ENCODE peak calls at places on chromosomes 4 and X, in five cellular contexts. One of them, this sample, is unnamed.

GRCh38 chr4:74109894-74110605 is 11.1 kb upstream of the CXCL2 start:
- DNase-seq in NB4: no peak
- DNase-seq in choroid plexus epithelial cell: peak; percentile 75
- DNase-seq in fibroblast of lung: peak; percentile 98
- DNase-seq in psoas muscle: no peak
- DNase-seq in this sample: peak; percentile 85

GRCh38 chrX:65674351-65674893 is 7.0 kb downstream of the MSN start:
- DNase-seq in NB4: no peak
- DNase-seq in psoas muscle: no peak
- DNase-seq in fibroblast of lung: peak; percentile 21
- DNase-seq in choroid plexus epithelial cell: no peak
- DNase-seq in this sample: no peak

GRCh38 chr4:111792592-111792991 is 352.7 kb upstream of the FAM241A start:
- DNase-seq in fibroblast of lung: no peak
- DNase-seq in NB4: no peak
- DNase-seq in psoas muscle: no peak
- DNase-seq in choroid plexus epithelial cell: no peak
- DNase-seq in this sample: no peak

GRCh38 chr4:6472387-6473263 is at the start of gene PPP2R2C:
- DNase-seq in psoas muscle: no peak
- DNase-seq in NB4: no peak
- DNase-seq in fibroblast of lung: no peak
- DNase-seq in choroid plexus epithelial cell: no peak
- DNase-seq in this sample: no peak

GRCh38 chr4:156729416-156729815 is 242.2 kb downstream of the PDGFC start:
- DNase-seq in fibroblast of lung: no peak
- DNase-seq in NB4: no peak
- DNase-seq in choroid plexus epithelial cell: no peak
- DNase-seq in psoas muscle: no peak
- DNase-seq in this sample: no peak

GRCh38 chr4:186957952-186958555 is 234.4 kb upstream of the FAT1 start:
- DNase-seq in fibroblast of lung: peak; percentile 59
- DNase-seq in choroid plexus epithelial cell: peak; percentile 15
- DNase-seq in NB4: no peak
- DNase-seq in psoas muscle: no peak
- DNase-seq in this sample: no peak

GRCh38 chr4:113996599-113997177 is 17.2 kb upstream of the ARSJ start:
- DNase-seq in fibroblast of lung: peak; percentile 55
- DNase-seq in psoas muscle: no peak
- DNase-seq in choroid plexus epithelial cell: no peak
- DNase-seq in NB4: no peak
- DNase-seq in this sample: no peak

GRCh38 chr4:27861381-27861787 is 1000.7 kb downstream of the STIM2 start:
- DNase-seq in NB4: peak; percentile 23
- DNase-seq in psoas muscle: no peak
- DNase-seq in fibroblast of lung: peak; percentile 13
- DNase-seq in choroid plexus epithelial cell: peak; percentile 75
- DNase-seq in this sample: peak; percentile 60

GRCh38 chr4:119627267-119628190 is 1.1 kb downstream of the PDE5A start:
- DNase-seq in NB4: peak; percentile 50
- DNase-seq in fibroblast of lung: peak; percentile 80
- DNase-seq in choroid plexus epithelial cell: peak; percentile 60
- DNase-seq in psoas muscle: peak; percentile 77
- DNase-seq in this sample: peak; percentile 35

GRCh38 chr4:119626420-119626819 is 2.2 kb downstream of the PDE5A start:
- DNase-seq in NB4: no peak
- DNase-seq in psoas muscle: no peak
- DNase-seq in fibroblast of lung: no peak
- DNase-seq in choroid plexus epithelial cell: peak; percentile 41
- DNase-seq in this sample: no peak

GRCh38 chr4:119629142-119629471 is 503 bp upstream of the PDE5A start:
- DNase-seq in fibroblast of lung: no peak
- DNase-seq in choroid plexus epithelial cell: no peak
- DNase-seq in psoas muscle: no peak
- DNase-seq in NB4: no peak
- DNase-seq in this sample: no peak

GRCh38 chr4:119628281-119629141 is at the start of gene PDE5A:
- DNase-seq in psoas muscle: peak; percentile 90
- DNase-seq in choroid plexus epithelial cell: peak; percentile 79
- DNase-seq in NB4: peak; percentile 80
- DNase-seq in fibroblast of lung: peak; percentile 80
- DNase-seq in this sample: peak; percentile 71

GRCh38 chr4:119626943-119627266 is 1.7 kb downstream of the PDE5A start:
- DNase-seq in choroid plexus epithelial cell: no peak
- DNase-seq in fibroblast of lung: no peak
- DNase-seq in NB4: no peak
- DNase-seq in psoas muscle: no peak
- DNase-seq in this sample: no peak
- H3K4me3 ChIP-seq in choroid plexus epithelial cell: peak overlapping the region; percentile 85
- H3K4me3 ChIP-seq in fibroblast of lung: peak overlapping the region; percentile 99
- H3K4me3 ChIP-seq in NB4: peak overlapping the region; percentile 11
- H3K4me3 ChIP-seq in psoas muscle: peak overlapping the region; percentile 92
- H3K4me3 ChIP-seq in this sample: peak overlapping the region; percentile 75

DNA sequence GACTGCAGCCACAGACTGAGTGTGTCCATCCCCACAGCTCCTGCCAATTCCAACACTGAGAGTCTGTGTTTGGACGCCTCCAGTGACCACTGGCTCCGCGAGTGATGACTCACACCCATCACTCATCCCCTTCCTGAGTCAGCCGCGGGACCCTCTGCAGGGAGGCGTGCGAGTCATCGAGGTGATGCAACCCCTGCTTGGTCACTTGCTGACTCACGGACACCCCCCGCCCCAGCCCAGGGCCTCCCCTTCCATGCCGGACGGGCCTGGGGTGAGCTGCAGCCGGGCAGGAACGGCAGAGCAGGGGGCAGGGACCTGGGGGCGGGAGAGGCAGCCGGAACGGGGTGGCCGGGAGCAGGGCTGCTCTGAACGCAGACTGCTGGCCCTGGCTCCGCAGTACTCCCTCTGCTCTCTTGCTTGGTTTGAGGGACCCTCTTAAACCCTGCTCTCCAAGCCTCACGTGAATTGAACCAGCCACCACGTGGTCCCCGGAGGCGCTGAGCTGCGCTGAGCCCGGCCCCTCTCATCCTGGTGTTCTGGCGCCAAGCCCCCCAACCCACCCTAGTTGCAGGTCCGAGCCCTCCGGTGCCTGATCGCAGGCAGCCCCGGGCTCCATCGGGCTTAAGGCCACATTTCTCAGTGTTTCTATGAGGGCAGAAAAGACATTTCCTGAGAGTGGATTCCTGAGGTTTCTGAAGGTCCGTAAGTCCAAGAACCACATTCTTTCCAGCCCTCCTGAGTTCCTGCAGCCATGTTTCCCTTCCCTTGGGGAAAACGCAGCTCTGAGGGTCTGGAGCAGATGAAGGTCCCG is 32.4 kb downstream of the FGFRL1 start:
- DNase-seq in choroid plexus epithelial cell: peak; percentile 99
- DNase-seq in NB4: peak; percentile 100
- DNase-seq in fibroblast of lung: peak; percentile 99
- DNase-seq in psoas muscle: peak; percentile 95
- DNase-seq in this sample: peak; percentile 99
- H3K4me3 ChIP-seq in choroid plexus epithelial cell: no peak overlapping the region
- H3K4me3 ChIP-seq in NB4: no peak overlapping the region
- H3K4me3 ChIP-seq in fibroblast of lung: no peak overlapping the region
- H3K4me3 ChIP-seq in psoas muscle: no peak overlapping the region
- H3K4me3 ChIP-seq in this sample: peak overlapping the region; percentile 7

GRCh38 chr4:163077611-163078010 is 89.1 kb downstream of the NAF1 start:
- DNase-seq in choroid plexus epithelial cell: no peak
- DNase-seq in fibroblast of lung: no peak
- DNase-seq in psoas muscle: no peak
- DNase-seq in NB4: no peak
- DNase-seq in this sample: no peak

GRCh38 chr4:163071308-163071707 is 95.4 kb downstream of the NAF1 start:
- DNase-seq in fibroblast of lung: peak; percentile 20
- DNase-seq in NB4: no peak
- DNase-seq in choroid plexus epithelial cell: peak; percentile 12
- DNase-seq in psoas muscle: no peak
- DNase-seq in this sample: no peak

GRCh38 chr4:163070023-163070422 is 96.7 kb downstream of the NAF1 start:
- DNase-seq in choroid plexus epithelial cell: peak; percentile 20
- DNase-seq in psoas muscle: no peak
- DNase-seq in NB4: no peak
- DNase-seq in fibroblast of lung: peak; percentile 6
- DNase-seq in this sample: no peak

DNA sequence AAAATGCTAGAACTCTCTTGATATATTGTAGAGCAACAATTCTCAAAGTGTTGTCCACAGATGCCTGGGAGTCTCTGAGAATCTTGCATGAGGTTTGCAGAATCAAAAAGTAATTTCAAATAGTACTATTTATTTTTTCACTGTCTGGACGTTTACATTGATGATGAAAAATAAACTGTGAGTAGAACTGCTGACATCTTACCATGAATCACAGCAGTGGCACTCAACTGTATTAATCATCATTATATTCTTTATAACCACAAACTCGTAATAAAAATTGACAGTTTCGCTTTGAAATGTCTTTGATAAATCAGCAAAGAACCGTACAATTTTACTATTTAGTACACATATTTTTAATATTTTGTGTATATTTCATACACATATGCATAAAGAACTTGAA is 94.5 kb downstream of the NAF1 start:
- DNase-seq in psoas muscle: no peak
- DNase-seq in fibroblast of lung: peak; percentile 36
- DNase-seq in choroid plexus epithelial cell: peak; percentile 37
- DNase-seq in NB4: no peak
- DNase-seq in this sample: no peak
- H3K4me3 ChIP-seq in psoas muscle: no peak overlapping the region
- H3K4me3 ChIP-seq in fibroblast of lung: no peak overlapping the region
- H3K4me3 ChIP-seq in choroid plexus epithelial cell: no peak overlapping the region
- H3K4me3 ChIP-seq in NB4: no peak overlapping the region
- H3K4me3 ChIP-seq in this sample: no peak overlapping the region

GRCh38 chr4:688695-689497 is at the start of gene SLC49A3:
- DNase-seq in NB4: no peak
- DNase-seq in psoas muscle: peak; percentile 61
- DNase-seq in choroid plexus epithelial cell: no peak
- DNase-seq in fibroblast of lung: no peak
- DNase-seq in this sample: no peak

GRCh38 chr4:686371-687040 is 2.4 kb downstream of the SLC49A3 start:
- DNase-seq in fibroblast of lung: no peak
- DNase-seq in psoas muscle: peak; percentile 65
- DNase-seq in NB4: no peak
- DNase-seq in choroid plexus epithelial cell: no peak
- DNase-seq in this sample: no peak

GRCh38 chr4:687975-688694 is 816 bp downstream of the SLC49A3 start:
- DNase-seq in NB4: no peak
- DNase-seq in choroid plexus epithelial cell: no peak
- DNase-seq in psoas muscle: peak; percentile 62
- DNase-seq in fibroblast of lung: no peak
- DNase-seq in this sample: no peak

GRCh38 chr4:687048-687974 is 1.6 kb downstream of the SLC49A3 start:
- DNase-seq in fibroblast of lung: peak; percentile 84
- DNase-seq in NB4: peak; percentile 96
- DNase-seq in choroid plexus epithelial cell: peak; percentile 92
- DNase-seq in psoas muscle: peak; percentile 97
- DNase-seq in this sample: peak; percentile 88

DNA sequence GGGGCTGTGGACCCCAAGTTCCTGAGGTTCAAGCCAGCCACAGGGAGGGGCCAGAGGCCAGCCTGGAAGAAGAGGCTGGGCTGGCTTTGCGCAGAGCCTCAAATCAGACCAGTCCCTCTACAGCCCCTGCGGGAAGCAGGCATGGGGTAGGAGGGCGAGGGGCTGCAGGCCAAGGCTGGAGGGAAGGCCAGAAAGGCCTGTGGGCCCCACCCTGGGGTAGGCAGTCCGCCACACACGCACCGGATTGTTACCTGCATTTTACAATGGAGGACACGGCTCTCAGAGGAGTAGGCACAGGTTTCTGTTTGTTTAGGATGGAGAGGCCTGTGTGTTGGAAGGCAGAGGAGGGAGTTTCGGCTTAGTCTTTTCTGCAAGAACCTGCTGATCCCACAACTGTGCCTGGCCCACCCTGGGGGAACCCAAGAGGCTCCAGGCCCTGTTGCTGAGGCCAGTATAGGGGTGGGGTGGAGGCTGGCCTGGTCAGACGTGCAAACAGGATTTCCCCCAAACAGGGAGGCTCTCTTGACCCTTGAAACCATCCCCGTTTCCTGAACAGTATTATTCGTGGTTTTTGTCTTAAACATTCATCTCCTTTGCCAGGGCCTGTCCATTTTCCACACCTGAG is 659 bp upstream of the SLC49A3 start:
- DNase-seq in choroid plexus epithelial cell: no peak
- DNase-seq in psoas muscle: no peak
- DNase-seq in NB4: no peak
- DNase-seq in fibroblast of lung: no peak
- DNase-seq in this sample: no peak
- H3K4me3 ChIP-seq in choroid plexus epithelial cell: peak overlapping the region; percentile 56
- H3K4me3 ChIP-seq in psoas muscle: peak overlapping the region; percentile 66
- H3K4me3 ChIP-seq in NB4: no peak overlapping the region
- H3K4me3 ChIP-seq in fibroblast of lung: no peak overlapping the region
- H3K4me3 ChIP-seq in this sample: peak overlapping the region; percentile 14

GRCh38 chr4:147057631-147057980 is 111.9 kb upstream of the TTC29 start:
- DNase-seq in NB4: peak; percentile 41
- DNase-seq in choroid plexus epithelial cell: peak; percentile 71
- DNase-seq in psoas muscle: no peak
- DNase-seq in fibroblast of lung: peak; percentile 60
- DNase-seq in this sample: peak; percentile 52
- H3K4me3 ChIP-seq in NB4: peak overlapping the region; percentile 48
- H3K4me3 ChIP-seq in choroid plexus epithelial cell: peak overlapping the region; percentile 50
- H3K4me3 ChIP-seq in psoas muscle: peak overlapping the region; percentile 61
- H3K4me3 ChIP-seq in fibroblast of lung: peak overlapping the region; percentile 41
- H3K4me3 ChIP-seq in this sample: peak overlapping the region; percentile 24

GRCh38 chrX:133637765-133638164 is 222.5 kb upstream of the GPC4 start:
- DNase-seq in psoas muscle: no peak
- DNase-seq in NB4: no peak
- DNase-seq in choroid plexus epithelial cell: no peak
- DNase-seq in fibroblast of lung: no peak
- DNase-seq in this sample: no peak
- H3K4me3 ChIP-seq in psoas muscle: no peak overlapping the region
- H3K4me3 ChIP-seq in NB4: no peak overlapping the region
- H3K4me3 ChIP-seq in choroid plexus epithelial cell: no peak overlapping the region
- H3K4me3 ChIP-seq in fibroblast of lung: no peak overlapping the region
- H3K4me3 ChIP-seq in this sample: no peak overlapping the region

DNA sequence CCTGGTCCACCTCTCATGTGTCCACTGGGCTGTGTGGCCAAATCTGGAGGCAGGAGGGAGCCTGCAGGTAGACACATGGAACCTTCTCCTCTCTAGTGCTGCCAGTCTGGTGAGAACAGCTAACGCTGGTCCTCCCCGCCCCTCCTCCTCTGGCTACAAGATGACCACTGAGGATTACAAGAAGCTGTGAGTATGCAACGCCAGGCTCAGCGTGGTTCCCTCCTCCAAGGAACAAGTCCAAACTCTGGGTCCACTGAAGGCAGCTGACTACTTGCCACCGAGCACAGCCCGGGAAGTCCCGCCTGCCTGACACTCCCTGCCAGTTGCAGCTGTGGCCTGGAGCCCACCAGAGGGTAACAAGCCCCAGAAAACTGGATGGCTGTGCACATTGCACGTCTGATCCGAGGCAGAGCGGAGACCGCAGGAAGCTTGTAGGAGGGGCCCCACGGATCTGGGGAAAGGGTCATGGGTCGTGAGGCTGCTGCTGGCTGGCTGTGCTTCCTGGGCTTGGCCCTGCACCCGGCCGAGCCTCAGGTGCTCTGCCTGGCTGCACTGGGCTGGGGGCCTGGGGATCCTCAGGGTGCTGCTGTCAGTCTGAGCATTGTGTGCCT is 20.2 kb downstream of the ZNF185 start:
- DNase-seq in NB4: no peak
- DNase-seq in choroid plexus epithelial cell: peak; percentile 34
- DNase-seq in psoas muscle: no peak
- DNase-seq in fibroblast of lung: no peak
- DNase-seq in this sample: no peak
- H3K4me3 ChIP-seq in NB4: no peak overlapping the region
- H3K4me3 ChIP-seq in choroid plexus epithelial cell: no peak overlapping the region
- H3K4me3 ChIP-seq in psoas muscle: no peak overlapping the region
- H3K4me3 ChIP-seq in fibroblast of lung: no peak overlapping the region
- H3K4me3 ChIP-seq in this sample: no peak overlapping the region

This sample was measured in fibroblast of pulmonary artery.